ENCODE peak calls at places on chromosomes 4 and X, in seven cellular contexts. One of them, this sample, is unnamed.

GRCh38 chr4:41258783-41259182 is 2.1 kb downstream of the UCHL1 start:
- DNase-seq in astrocyte of the cerebellum: peak
- DNase-seq in breast epithelium: no peak
- DNase-seq in cardiac muscle cell: peak
- DNase-seq in mesenchymal stem cell: peak
- DNase-seq in lower lobe of right lung: no peak
- DNase-seq in lower leg skin: no peak
- DNase-seq in this sample: no peak

GRCh38 chr4:20043992-20044391 is 207.7 kb upstream of the SLIT2 start:
- DNase-seq in astrocyte of the cerebellum: no peak
- DNase-seq in breast epithelium: no peak
- DNase-seq in cardiac muscle cell: no peak
- DNase-seq in mesenchymal stem cell: peak
- DNase-seq in lower lobe of right lung: no peak
- DNase-seq in lower leg skin: no peak
- DNase-seq in this sample: no peak

GRCh38 chr4:76753814-76754213 is 144.1 kb downstream of the SOWAHB start:
- DNase-seq in astrocyte of the cerebellum: no peak
- DNase-seq in breast epithelium: no peak
- DNase-seq in cardiac muscle cell: no peak
- DNase-seq in mesenchymal stem cell: peak
- DNase-seq in lower lobe of right lung: no peak
- DNase-seq in lower leg skin: no peak
- DNase-seq in this sample: no peak

GRCh38 chr4:104866809-104867208 is 279.9 kb upstream of the TET2 start:
- DNase-seq in astrocyte of the cerebellum: no peak
- DNase-seq in breast epithelium: no peak
- DNase-seq in cardiac muscle cell: no peak
- DNase-seq in mesenchymal stem cell: no peak
- DNase-seq in lower lobe of right lung: no peak
- DNase-seq in lower leg skin: no peak
- DNase-seq in this sample: no peak

GRCh38 chr4:87532109-87532508 is 2.9 kb upstream of the SPARCL1 start:
- DNase-seq in astrocyte of the cerebellum: no peak
- DNase-seq in breast epithelium: no peak
- DNase-seq in cardiac muscle cell: no peak
- DNase-seq in mesenchymal stem cell: no peak
- DNase-seq in lower lobe of right lung: no peak
- DNase-seq in lower leg skin: no peak
- DNase-seq in this sample: no peak

GRCh38 chrX:126165721-126166401 is at the start of gene DCAF12L2:
- DNase-seq in astrocyte of the cerebellum: no peak
- DNase-seq in breast epithelium: no peak
- DNase-seq in cardiac muscle cell: peak
- DNase-seq in mesenchymal stem cell: no peak
- DNase-seq in lower lobe of right lung: peak
- DNase-seq in lower leg skin: no peak
- DNase-seq in this sample: peak

GRCh38 chrX:129748265-129748664 is 9.5 kb downstream of the XPNPEP2 start:
- DNase-seq in astrocyte of the cerebellum: peak
- DNase-seq in breast epithelium: no peak
- DNase-seq in cardiac muscle cell: no peak
- DNase-seq in mesenchymal stem cell: no peak
- DNase-seq in lower lobe of right lung: no peak
- DNase-seq in lower leg skin: peak
- DNase-seq in this sample: no peak

GRCh38 chr4:122163301-122163700 is 11.2 kb downstream of the BLTP1 start:
- DNase-seq in astrocyte of the cerebellum: no peak
- DNase-seq in breast epithelium: no peak
- DNase-seq in cardiac muscle cell: no peak
- DNase-seq in mesenchymal stem cell: no peak
- DNase-seq in lower lobe of right lung: no peak
- DNase-seq in lower leg skin: no peak
- DNase-seq in this sample: no peak

GRCh38 chrX:83509246-83509801 is 1.2 kb downstream of the POU3F4 start:
- DNase-seq in astrocyte of the cerebellum: no peak
- DNase-seq in breast epithelium: no peak
- DNase-seq in cardiac muscle cell: no peak
- DNase-seq in mesenchymal stem cell: no peak
- DNase-seq in lower lobe of right lung: no peak
- DNase-seq in lower leg skin: no peak
- DNase-seq in this sample: no peak

GRCh38 chrX:83512111-83512510 is 4.0 kb downstream of the POU3F4 start:
- DNase-seq in astrocyte of the cerebellum: no peak
- DNase-seq in breast epithelium: no peak
- DNase-seq in cardiac muscle cell: no peak
- DNase-seq in mesenchymal stem cell: no peak
- DNase-seq in lower lobe of right lung: no peak
- DNase-seq in lower leg skin: no peak
- DNase-seq in this sample: no peak

GRCh38 chrX:83511208-83511607 is 3.1 kb downstream of the POU3F4 start:
- DNase-seq in astrocyte of the cerebellum: no peak
- DNase-seq in breast epithelium: no peak
- DNase-seq in cardiac muscle cell: peak
- DNase-seq in mesenchymal stem cell: no peak
- DNase-seq in lower lobe of right lung: no peak
- DNase-seq in lower leg skin: no peak
- DNase-seq in this sample: peak

GRCh38 chrX:83508526-83509245 is 596 bp downstream of the POU3F4 start:
- DNase-seq in astrocyte of the cerebellum: no peak
- DNase-seq in breast epithelium: no peak
- DNase-seq in cardiac muscle cell: no peak
- DNase-seq in mesenchymal stem cell: no peak
- DNase-seq in lower lobe of right lung: no peak
- DNase-seq in lower leg skin: no peak
- DNase-seq in this sample: peak

DNA sequence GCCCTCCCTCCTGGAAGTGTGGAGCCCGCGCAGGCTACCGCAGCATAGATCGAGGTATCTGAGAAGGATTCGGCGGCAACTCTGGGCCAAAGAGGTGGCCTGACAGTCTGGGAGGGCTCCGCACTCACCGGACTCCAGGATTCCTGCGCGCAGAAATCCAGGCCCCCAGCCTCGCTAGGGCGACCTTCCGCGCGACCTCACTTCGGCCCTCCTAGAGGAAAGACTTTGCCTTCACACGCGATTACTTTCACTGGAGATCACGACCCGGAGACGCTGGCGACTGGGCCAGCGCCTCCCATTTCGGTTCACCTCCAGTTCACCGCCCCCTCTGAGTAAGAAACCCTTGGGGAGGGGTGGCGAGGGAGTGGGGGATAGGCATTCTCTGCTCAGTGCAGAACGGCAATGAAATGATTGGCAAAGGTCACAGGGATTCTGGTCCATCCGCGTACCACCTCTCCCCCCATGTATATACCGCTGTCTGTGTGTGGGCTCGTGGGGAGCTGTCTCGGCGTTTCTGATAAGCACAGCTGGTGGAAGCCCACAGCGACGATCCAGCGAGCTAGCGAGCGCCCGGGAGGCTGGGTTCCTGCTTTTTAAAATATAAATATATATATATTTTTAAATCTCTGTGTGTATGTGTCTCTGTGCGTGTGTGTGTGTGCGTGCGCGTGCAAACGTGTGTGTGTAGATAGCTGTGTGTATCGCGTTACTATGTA is 2.5 kb downstream of the POU3F4 start:
- DNase-seq in astrocyte of the cerebellum: no peak
- DNase-seq in breast epithelium: no peak
- DNase-seq in cardiac muscle cell: peak
- DNase-seq in mesenchymal stem cell: no peak
- DNase-seq in lower lobe of right lung: no peak
- DNase-seq in lower leg skin: no peak
- DNase-seq in this sample: peak
- H3K4me3 ChIP-seq in astrocyte of the cerebellum: peak
- H3K4me3 ChIP-seq in breast epithelium: no peak
- H3K4me3 ChIP-seq in cardiac muscle cell: peak
- H3K4me3 ChIP-seq in mesenchymal stem cell: no peak
- H3K4me3 ChIP-seq in lower lobe of right lung: no peak
- H3K4me3 ChIP-seq in lower leg skin: no peak
- H3K4me3 ChIP-seq in this sample: no peak

DNA sequence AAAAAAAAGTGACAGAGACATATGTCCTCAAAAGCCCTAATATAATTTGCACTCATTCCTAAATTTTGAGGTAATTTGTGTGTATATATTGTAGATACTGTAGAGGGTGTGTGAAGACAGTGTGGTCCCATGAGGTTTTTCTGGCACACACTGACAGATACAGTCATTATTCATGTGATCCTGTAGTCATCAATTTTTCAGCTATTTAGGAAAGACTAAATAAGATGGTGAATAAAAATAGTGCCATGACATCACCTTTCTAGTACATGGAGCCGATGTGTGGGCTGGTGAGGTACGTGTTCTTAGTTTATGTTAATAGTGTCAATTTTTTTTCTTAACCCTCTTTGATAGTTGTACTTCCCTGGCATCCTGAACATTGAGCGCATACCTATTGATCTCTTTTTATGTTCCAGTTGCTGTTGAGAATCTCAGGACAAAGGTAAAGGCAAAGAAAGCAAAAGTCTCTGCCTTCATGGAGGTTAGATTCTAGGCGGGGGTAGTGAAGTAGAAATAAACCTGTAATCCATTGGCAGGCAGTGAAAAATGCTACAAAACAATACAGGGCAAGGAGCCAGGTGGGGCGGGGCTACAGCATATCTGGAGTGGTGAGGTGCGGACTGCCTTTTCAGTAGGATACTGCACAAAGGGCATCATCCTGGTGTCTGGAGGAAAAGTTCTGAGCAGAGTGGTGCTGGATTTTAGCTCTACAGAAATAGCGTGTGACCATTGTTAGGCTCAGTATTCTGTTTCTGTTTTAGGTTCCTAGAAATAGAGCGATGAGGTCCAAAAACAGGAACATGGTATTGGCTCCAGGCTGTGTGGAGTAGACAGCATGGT is 93.8 kb downstream of the ARHGAP10 start:
- DNase-seq in astrocyte of the cerebellum: no peak
- DNase-seq in breast epithelium: no peak
- DNase-seq in cardiac muscle cell: no peak
- DNase-seq in mesenchymal stem cell: no peak
- DNase-seq in lower lobe of right lung: no peak
- DNase-seq in lower leg skin: no peak
- DNase-seq in this sample: no peak
- H3K4me3 ChIP-seq in astrocyte of the cerebellum: no peak
- H3K4me3 ChIP-seq in breast epithelium: no peak
- H3K4me3 ChIP-seq in cardiac muscle cell: no peak
- H3K4me3 ChIP-seq in mesenchymal stem cell: no peak
- H3K4me3 ChIP-seq in lower lobe of right lung: no peak
- H3K4me3 ChIP-seq in lower leg skin: no peak
- H3K4me3 ChIP-seq in this sample: no peak

GRCh38 chrX:19746919-19747671 is 140.3 kb downstream of the SH3KBP1 start:
- DNase-seq in astrocyte of the cerebellum: no peak
- DNase-seq in breast epithelium: no peak
- DNase-seq in cardiac muscle cell: no peak
- DNase-seq in mesenchymal stem cell: no peak
- DNase-seq in lower lobe of right lung: no peak
- DNase-seq in lower leg skin: no peak
- DNase-seq in this sample: no peak

GRCh38 chrX:19751068-19751467 is 136.3 kb downstream of the SH3KBP1 start:
- DNase-seq in astrocyte of the cerebellum: no peak
- DNase-seq in breast epithelium: no peak
- DNase-seq in cardiac muscle cell: peak
- DNase-seq in mesenchymal stem cell: no peak
- DNase-seq in lower lobe of right lung: no peak
- DNase-seq in lower leg skin: no peak
- DNase-seq in this sample: no peak

GRCh38 chrX:19750028-19750786 is 137.2 kb downstream of the SH3KBP1 start:
- DNase-seq in astrocyte of the cerebellum: no peak
- DNase-seq in breast epithelium: no peak
- DNase-seq in cardiac muscle cell: no peak
- DNase-seq in mesenchymal stem cell: peak
- DNase-seq in lower lobe of right lung: no peak
- DNase-seq in lower leg skin: no peak
- DNase-seq in this sample: no peak

GRCh38 chrX:19747672-19748610 is 139.5 kb downstream of the SH3KBP1 start:
- DNase-seq in astrocyte of the cerebellum: no peak
- DNase-seq in breast epithelium: no peak
- DNase-seq in cardiac muscle cell: no peak
- DNase-seq in mesenchymal stem cell: no peak
- DNase-seq in lower lobe of right lung: peak
- DNase-seq in lower leg skin: no peak
- DNase-seq in this sample: no peak

DNA sequence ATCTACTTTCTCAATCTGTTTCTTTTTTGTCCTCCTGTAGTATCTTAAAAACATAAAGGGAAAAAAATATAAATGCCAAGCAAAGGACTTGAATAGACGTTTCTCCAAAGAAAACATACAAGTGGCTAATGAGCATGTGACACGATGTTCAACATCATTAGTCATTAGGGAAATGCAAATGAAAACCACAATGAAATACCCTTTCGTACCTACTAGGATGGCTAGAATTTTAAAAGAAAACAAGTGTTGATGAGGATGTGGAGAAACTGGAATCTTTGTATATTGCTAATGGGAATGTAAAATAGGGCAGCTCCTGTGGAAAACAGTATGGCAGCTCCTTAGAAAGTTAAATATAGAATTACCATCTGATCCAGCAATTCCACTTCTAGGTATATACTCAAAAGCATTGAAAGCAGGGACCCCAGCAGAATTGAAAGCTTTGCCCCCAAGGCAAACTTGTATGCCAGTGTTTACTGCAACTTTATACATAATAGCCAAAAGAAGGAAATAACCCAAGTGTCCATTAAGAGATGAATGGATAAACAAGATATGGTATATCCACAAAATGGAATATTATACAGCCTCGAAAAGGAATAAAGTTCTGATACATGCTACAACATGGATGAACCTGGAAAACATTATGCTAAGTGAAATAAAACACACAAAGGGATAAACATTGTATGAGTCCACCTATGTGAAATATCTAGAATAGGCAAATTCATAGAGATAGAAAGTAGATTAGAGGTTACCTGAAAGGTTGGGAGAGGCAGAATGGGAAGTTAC is 138.3 kb downstream of the SH3KBP1 start:
- DNase-seq in astrocyte of the cerebellum: no peak
- DNase-seq in breast epithelium: no peak
- DNase-seq in cardiac muscle cell: no peak
- DNase-seq in mesenchymal stem cell: no peak
- DNase-seq in lower lobe of right lung: no peak
- DNase-seq in lower leg skin: no peak
- DNase-seq in this sample: no peak
- H3K4me3 ChIP-seq in astrocyte of the cerebellum: no peak
- H3K4me3 ChIP-seq in breast epithelium: no peak
- H3K4me3 ChIP-seq in cardiac muscle cell: no peak
- H3K4me3 ChIP-seq in mesenchymal stem cell: no peak
- H3K4me3 ChIP-seq in lower lobe of right lung: no peak
- H3K4me3 ChIP-seq in lower leg skin: no peak
- H3K4me3 ChIP-seq in this sample: no peak

DNA sequence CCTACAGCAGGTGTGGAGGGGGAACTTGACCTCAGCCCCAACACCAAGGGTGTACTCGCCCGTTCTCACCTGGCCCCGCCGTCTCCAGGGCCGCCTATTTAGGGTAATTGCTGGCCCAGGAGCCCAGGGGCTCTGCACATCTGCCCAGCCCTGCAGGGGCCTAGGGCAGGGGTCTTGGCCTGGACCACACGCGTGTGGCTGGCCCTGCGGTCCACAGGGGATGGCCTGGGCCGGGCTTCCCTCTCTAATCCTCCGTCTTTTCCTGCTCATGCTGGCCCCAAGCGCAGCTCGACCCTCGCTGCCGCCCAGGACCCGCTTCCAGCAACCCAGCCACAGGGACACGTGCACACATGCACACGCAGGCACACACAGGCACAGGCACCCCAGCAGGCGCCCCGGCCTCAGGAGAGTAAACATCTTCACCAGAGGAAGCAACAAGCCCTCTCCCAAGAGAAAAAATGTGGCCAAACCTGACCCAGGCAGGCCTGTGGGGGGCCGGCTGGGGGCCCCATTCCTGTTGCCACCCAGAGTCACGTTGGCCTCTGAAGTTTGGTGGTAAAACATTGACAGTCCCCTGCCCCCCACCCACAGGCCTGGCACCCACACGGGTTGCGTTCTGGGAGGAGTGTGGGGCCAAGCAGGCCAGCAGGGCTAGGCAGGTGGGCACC is 24.6 kb upstream of the FGFR3 start:
- DNase-seq in astrocyte of the cerebellum: no peak
- DNase-seq in breast epithelium: no peak
- DNase-seq in cardiac muscle cell: no peak
- DNase-seq in mesenchymal stem cell: no peak
- DNase-seq in lower lobe of right lung: peak
- DNase-seq in lower leg skin: no peak
- DNase-seq in this sample: no peak
- H3K4me3 ChIP-seq in astrocyte of the cerebellum: no peak
- H3K4me3 ChIP-seq in breast epithelium: no peak
- H3K4me3 ChIP-seq in cardiac muscle cell: no peak
- H3K4me3 ChIP-seq in mesenchymal stem cell: no peak
- H3K4me3 ChIP-seq in lower lobe of right lung: peak
- H3K4me3 ChIP-seq in lower leg skin: no peak
- H3K4me3 ChIP-seq in this sample: peak

This sample was measured in kidney.